ENCODE peak calls at places on chromosomes 2 and 18, in seven cellular contexts. One of them, this sample, is unnamed.

GRCh38 chr2:36708119-36708741 is 11.7 kb downstream of the VIT start:
- DNase-seq in central memory CD4-positive, alpha-beta T cell: no peak
- DNase-seq in SW480: no peak
- DNase-seq in immature natural killer cell: no peak
- DNase-seq in endothelial cell: no peak
- DNase-seq in RKO: peak; percentile 44
- DNase-seq in ascending aorta: no peak
- DNase-seq in this sample: no peak

GRCh38 chr2:235127909-235128308 is 176.1 kb downstream of the SH3BP4 start:
- DNase-seq in endothelial cell: no peak
- DNase-seq in SW480: no peak
- DNase-seq in central memory CD4-positive, alpha-beta T cell: no peak
- DNase-seq in immature natural killer cell: no peak
- DNase-seq in ascending aorta: no peak
- DNase-seq in RKO: no peak
- DNase-seq in this sample: no peak

GRCh38 chr18:35511428-35511827 is 13.7 kb upstream of the INO80C start:
- DNase-seq in central memory CD4-positive, alpha-beta T cell: no peak
- DNase-seq in RKO: no peak
- DNase-seq in ascending aorta: no peak
- DNase-seq in endothelial cell: no peak
- DNase-seq in immature natural killer cell: no peak
- DNase-seq in SW480: no peak
- DNase-seq in this sample: no peak

GRCh38 chr2:96097441-96097840 is 18.9 kb downstream of the ADRA2B start:
- DNase-seq in ascending aorta: no peak
- DNase-seq in endothelial cell: no peak
- DNase-seq in RKO: peak; percentile 12
- DNase-seq in SW480: no peak
- DNase-seq in immature natural killer cell: no peak
- DNase-seq in central memory CD4-positive, alpha-beta T cell: no peak
- DNase-seq in this sample: no peak

GRCh38 chr2:32562906-32563305 is 64.9 kb upstream of the TTC27 start:
- DNase-seq in endothelial cell: no peak
- DNase-seq in immature natural killer cell: no peak
- DNase-seq in ascending aorta: no peak
- DNase-seq in central memory CD4-positive, alpha-beta T cell: no peak
- DNase-seq in SW480: no peak
- DNase-seq in RKO: no peak
- DNase-seq in this sample: no peak

GRCh38 chr2:28952806-28953190 is 28.3 kb upstream of the TOGARAM2 start:
- DNase-seq in RKO: no peak
- DNase-seq in endothelial cell: no peak
- DNase-seq in SW480: peak; percentile 75
- DNase-seq in ascending aorta: no peak
- DNase-seq in immature natural killer cell: no peak
- DNase-seq in central memory CD4-positive, alpha-beta T cell: no peak
- DNase-seq in this sample: no peak

GRCh38 chr2:167298017-167298416 is 409.7 kb downstream of the XIRP2 start:
- DNase-seq in central memory CD4-positive, alpha-beta T cell: no peak
- DNase-seq in ascending aorta: no peak
- DNase-seq in immature natural killer cell: no peak
- DNase-seq in SW480: no peak
- DNase-seq in RKO: no peak
- DNase-seq in endothelial cell: no peak
- DNase-seq in this sample: no peak

GRCh38 chr2:20935168-20935567 is 108.7 kb downstream of the APOB start:
- DNase-seq in RKO: no peak
- DNase-seq in SW480: peak; percentile 49
- DNase-seq in central memory CD4-positive, alpha-beta T cell: no peak
- DNase-seq in ascending aorta: no peak
- DNase-seq in immature natural killer cell: no peak
- DNase-seq in endothelial cell: no peak
- DNase-seq in this sample: no peak

GRCh38 chr2:69116438-69116837 is 103.5 kb downstream of the ANTXR1 start:
- DNase-seq in ascending aorta: peak; percentile 68
- DNase-seq in SW480: no peak
- DNase-seq in endothelial cell: no peak
- DNase-seq in immature natural killer cell: no peak
- DNase-seq in central memory CD4-positive, alpha-beta T cell: no peak
- DNase-seq in RKO: no peak
- DNase-seq in this sample: no peak

GRCh38 chr2:12050381-12050780 is 303.9 kb downstream of the LPIN1 start:
- DNase-seq in immature natural killer cell: no peak
- DNase-seq in SW480: no peak
- DNase-seq in central memory CD4-positive, alpha-beta T cell: no peak
- DNase-seq in endothelial cell: no peak
- DNase-seq in ascending aorta: no peak
- DNase-seq in RKO: peak; percentile 20
- DNase-seq in this sample: peak; percentile 62

GRCh38 chr2:182718459-182718858 is 2.4 kb downstream of the DNAJC10 start:
- DNase-seq in SW480: no peak
- DNase-seq in endothelial cell: no peak
- DNase-seq in ascending aorta: no peak
- DNase-seq in RKO: no peak
- DNase-seq in central memory CD4-positive, alpha-beta T cell: no peak
- DNase-seq in immature natural killer cell: no peak
- DNase-seq in this sample: no peak

GRCh38 chr18:22839488-22839930 is 93.6 kb upstream of the RBBP8 start:
- DNase-seq in immature natural killer cell: no peak
- DNase-seq in central memory CD4-positive, alpha-beta T cell: no peak
- DNase-seq in RKO: no peak
- DNase-seq in endothelial cell: no peak
- DNase-seq in SW480: no peak
- DNase-seq in ascending aorta: no peak
- DNase-seq in this sample: no peak

GRCh38 chr2:17413031-17413430 is 105.2 kb downstream of the RAD51AP2 start:
- DNase-seq in central memory CD4-positive, alpha-beta T cell: no peak
- DNase-seq in ascending aorta: no peak
- DNase-seq in immature natural killer cell: no peak
- DNase-seq in RKO: no peak
- DNase-seq in SW480: no peak
- DNase-seq in endothelial cell: no peak
- DNase-seq in this sample: no peak

GRCh38 chr2:176960736-176961135 is 251.9 kb upstream of the HNRNPA3 start:
- DNase-seq in endothelial cell: no peak
- DNase-seq in ascending aorta: no peak
- DNase-seq in RKO: no peak
- DNase-seq in central memory CD4-positive, alpha-beta T cell: no peak
- DNase-seq in SW480: peak; percentile 2
- DNase-seq in immature natural killer cell: no peak
- DNase-seq in this sample: no peak

GRCh38 chr2:42164971-42165370 is 4.2 kb upstream of the EML4 start:
- DNase-seq in RKO: no peak
- DNase-seq in endothelial cell: no peak
- DNase-seq in central memory CD4-positive, alpha-beta T cell: no peak
- DNase-seq in ascending aorta: no peak
- DNase-seq in immature natural killer cell: no peak
- DNase-seq in SW480: no peak
- DNase-seq in this sample: no peak

GRCh38 chr2:189233527-189233926 is 54.0 kb upstream of the COL5A2 start:
- DNase-seq in RKO: peak; percentile 24
- DNase-seq in endothelial cell: no peak
- DNase-seq in ascending aorta: no peak
- DNase-seq in immature natural killer cell: no peak
- DNase-seq in central memory CD4-positive, alpha-beta T cell: no peak
- DNase-seq in SW480: no peak
- DNase-seq in this sample: no peak

GRCh38 chr2:217901826-217902225 is 101.0 kb downstream of the TNS1 start:
- DNase-seq in endothelial cell: no peak
- DNase-seq in RKO: no peak
- DNase-seq in SW480: no peak
- DNase-seq in immature natural killer cell: no peak
- DNase-seq in ascending aorta: peak; percentile 92
- DNase-seq in central memory CD4-positive, alpha-beta T cell: no peak
- DNase-seq in this sample: peak; percentile 73

GRCh38 chr2:33392366-33392765 is 84.1 kb upstream of the RASGRP3 start:
- DNase-seq in central memory CD4-positive, alpha-beta T cell: no peak
- DNase-seq in RKO: no peak
- DNase-seq in SW480: no peak
- DNase-seq in immature natural killer cell: no peak
- DNase-seq in endothelial cell: no peak
- DNase-seq in ascending aorta: no peak
- DNase-seq in this sample: no peak